ENCODE peak calls at places on chromosomes 4 and X, in six cellular contexts. One of them, this sample, is unnamed.

GRCh38 chr4:7806080-7806630 is 133.5 kb downstream of the AFAP1 start:
- DNase-seq in amniotic stem cell: no peak
- DNase-seq in NB4: no peak
- DNase-seq in posterior cingulate gyrus: peak; percentile 56
- DNase-seq in tibial nerve: no peak
- DNase-seq in bronchial epithelial cell: peak; percentile 38
- DNase-seq in this sample: peak; percentile 59

GRCh38 chr4:122099896-122100295 is 52.2 kb upstream of the BLTP1 start:
- DNase-seq in bronchial epithelial cell: peak; percentile 53
- DNase-seq in NB4: no peak
- DNase-seq in amniotic stem cell: no peak
- DNase-seq in posterior cingulate gyrus: no peak
- DNase-seq in tibial nerve: no peak
- DNase-seq in this sample: no peak

GRCh38 chrX:9285342-9285771 is 179.5 kb upstream of the TBL1X start:
- DNase-seq in tibial nerve: no peak
- DNase-seq in bronchial epithelial cell: no peak
- DNase-seq in NB4: peak; percentile 74
- DNase-seq in amniotic stem cell: no peak
- DNase-seq in posterior cingulate gyrus: no peak
- DNase-seq in this sample: no peak

GRCh38 chr4:39151120-39151713 is 31.1 kb upstream of the WDR19 start:
- DNase-seq in NB4: peak; percentile 67
- DNase-seq in posterior cingulate gyrus: no peak
- DNase-seq in tibial nerve: no peak
- DNase-seq in amniotic stem cell: no peak
- DNase-seq in bronchial epithelial cell: peak; percentile 31
- DNase-seq in this sample: no peak

GRCh38 chrX:101803451-101803850 is 128.4 kb downstream of the ZMAT1 start:
- DNase-seq in amniotic stem cell: no peak
- DNase-seq in posterior cingulate gyrus: no peak
- DNase-seq in NB4: no peak
- DNase-seq in tibial nerve: peak; percentile 18
- DNase-seq in bronchial epithelial cell: peak; percentile 13
- DNase-seq in this sample: no peak

GRCh38 chrX:40096395-40097091 is 1.2 kb downstream of the BCOR start:
- DNase-seq in tibial nerve: no peak
- DNase-seq in NB4: peak; percentile 70
- DNase-seq in bronchial epithelial cell: no peak
- DNase-seq in amniotic stem cell: no peak
- DNase-seq in posterior cingulate gyrus: no peak
- DNase-seq in this sample: no peak

GRCh38 chr4:23368081-23368697 is 521.7 kb downstream of the PPARGC1A start:
- DNase-seq in bronchial epithelial cell: peak; percentile 21
- DNase-seq in amniotic stem cell: no peak
- DNase-seq in tibial nerve: no peak
- DNase-seq in NB4: peak; percentile 45
- DNase-seq in posterior cingulate gyrus: no peak
- DNase-seq in this sample: peak; percentile 42

GRCh38 chr4:23967281-23967680 is 77.4 kb upstream of the PPARGC1A start:
- DNase-seq in amniotic stem cell: no peak
- DNase-seq in NB4: no peak
- DNase-seq in tibial nerve: no peak
- DNase-seq in bronchial epithelial cell: no peak
- DNase-seq in posterior cingulate gyrus: no peak
- DNase-seq in this sample: no peak

GRCh38 chrX:134999469-134999868 is 8.7 kb downstream of the SMIM10 start:
- DNase-seq in NB4: peak; percentile 63
- DNase-seq in amniotic stem cell: peak; percentile 20
- DNase-seq in posterior cingulate gyrus: no peak
- DNase-seq in bronchial epithelial cell: peak; percentile 57
- DNase-seq in tibial nerve: no peak
- DNase-seq in this sample: no peak

GRCh38 chr4:184294734-184295133 is 77.1 kb upstream of the ENPP6 start:
- DNase-seq in posterior cingulate gyrus: no peak
- DNase-seq in bronchial epithelial cell: no peak
- DNase-seq in amniotic stem cell: no peak
- DNase-seq in tibial nerve: no peak
- DNase-seq in NB4: no peak
- DNase-seq in this sample: no peak

GRCh38 chrX:20974326-20974725 is 399.9 kb upstream of the CNKSR2 start:
- DNase-seq in amniotic stem cell: no peak
- DNase-seq in tibial nerve: no peak
- DNase-seq in posterior cingulate gyrus: no peak
- DNase-seq in NB4: peak; percentile 5
- DNase-seq in bronchial epithelial cell: peak; percentile 71
- DNase-seq in this sample: no peak

GRCh38 chrX:154021131-154021611 is 1.5 kb upstream of the IRAK1 start:
- DNase-seq in posterior cingulate gyrus: no peak
- DNase-seq in amniotic stem cell: no peak
- DNase-seq in bronchial epithelial cell: peak; percentile 15
- DNase-seq in tibial nerve: no peak
- DNase-seq in NB4: peak; percentile 70
- DNase-seq in this sample: no peak

GRCh38 chrX:13614154-13614553 is 38.8 kb upstream of the TCEANC start:
- DNase-seq in bronchial epithelial cell: no peak
- DNase-seq in amniotic stem cell: no peak
- DNase-seq in NB4: no peak
- DNase-seq in tibial nerve: no peak
- DNase-seq in posterior cingulate gyrus: no peak
- DNase-seq in this sample: no peak

GRCh38 chr4:162707962-162708361 is 458.7 kb downstream of the NAF1 start:
- DNase-seq in posterior cingulate gyrus: no peak
- DNase-seq in NB4: no peak
- DNase-seq in amniotic stem cell: no peak
- DNase-seq in tibial nerve: no peak
- DNase-seq in bronchial epithelial cell: no peak
- DNase-seq in this sample: no peak

GRCh38 chr4:110287130-110287529 is 88.7 kb upstream of the ELOVL6 start:
- DNase-seq in amniotic stem cell: peak; percentile 73
- DNase-seq in NB4: no peak
- DNase-seq in bronchial epithelial cell: peak; percentile 96
- DNase-seq in tibial nerve: no peak
- DNase-seq in posterior cingulate gyrus: no peak
- DNase-seq in this sample: no peak

GRCh38 chr4:38601244-38601915 is 62.6 kb upstream of the KLF3 start:
- DNase-seq in amniotic stem cell: no peak
- DNase-seq in NB4: peak; percentile 67
- DNase-seq in posterior cingulate gyrus: no peak
- DNase-seq in tibial nerve: no peak
- DNase-seq in bronchial epithelial cell: peak; percentile 85
- DNase-seq in this sample: peak; percentile 48